ENCODE peak calls at places on chromosomes 11 and 22, in four cellular contexts. K is fibroblast of mammary gland, A is 8988T, X is ELR. R is an unnamed sample.

GRCh38 chr22:20241579-20242392 is 26.3 kb downstream of the RTN4R start:
- DNase-seq in K (no peak), A (no peak), X (no peak), R (no peak)

GRCh38 chr22:42549329-42550060 is 4.3 kb upstream of the SERHL2 start:
- DNase-seq in K (no peak), A (no peak), X (no peak), R (no peak)

GRCh38 chr11:10394229-10395100 is 60.6 kb upstream of the AMPD3 start:
- DNase-seq in K (peak), A (no peak), X (peak), R (peak)

GRCh38 chr11:72587696-72588095 is 86.5 kb downstream of the PDE2A start:
- DNase-seq in K (no peak), A (no peak), X (no peak), R (no peak)

GRCh38 chr11:66070604-66071325 is 693 bp downstream of the PACS1 start:
- DNase-seq in K (peak), A (peak), X (peak), R (peak)

GRCh38 chr11:100684101-100685065 is 2.7 kb upstream of the ARHGAP42 start:
- DNase-seq in K (peak), A (no peak), X (peak), R (no peak)

GRCh38 chr11:64449381-64450167 is 90.6 kb downstream of the RPS6KA4 start:
- DNase-seq in K (peak), A (peak), X (peak), R (peak)

GRCh38 chr11:13035711-13036110 is 26.6 kb downstream of the RASSF10 start:
- DNase-seq in K (no peak), A (no peak), X (no peak), R (no peak)

GRCh38 chr22:21759133-21759532 is 23.5 kb upstream of the YPEL1 start:
- DNase-seq in K (no peak), A (no peak), X (no peak), R (no peak)

GRCh38 chr11:113373981-113374560 is 13.5 kb upstream of the ANKK1 start:
- DNase-seq in K (no peak), A (no peak), X (no peak), R (no peak)

GRCh38 chr11:31690041-31690440 is 121.1 kb downstream of the PAX6 start:
- DNase-seq in K (peak), A (no peak), X (no peak), R (peak)

GRCh38 chr11:2928605-2929510 is at the start of gene PHLDA2:
- DNase-seq in K (peak), A (peak), X (peak), R (peak)

GRCh38 chr11:23727821-23728220 is 769.0 kb upstream of the LUZP2 start:
- DNase-seq in K (peak), A (peak), X (peak), R (peak)

GRCh38 chr11:77201370-77201769 is 73.3 kb downstream of the MYO7A start:
- DNase-seq in K (no peak), A (no peak), X (no peak), R (no peak)

GRCh38 chr22:38214248-38215056 is 12.7 kb downstream of the MAFF start:
- DNase-seq in K (no peak), A (peak), X (peak), R (peak)

GRCh38 chr11:12007769-12008737 is at the start of gene DKK3:
- DNase-seq in K (no peak), A (no peak), X (peak), R (peak)